ENCODE peak calls at places on chromosomes 4 and X, in ten cellular contexts. One of them, this sample, is unnamed.

GRCh38 chr4:86895692-86896488 is 3.7 kb upstream of the C4orf36 start:
- DNase-seq in bronchial epithelial cell: peak; percentile 73
- DNase-seq in EL: peak; percentile 66
- DNase-seq in psoas muscle: no peak
- DNase-seq in AG08396: peak; percentile 62
- DNase-seq in MV-4-11: peak; percentile 68
- DNase-seq in AG20443: peak; percentile 55
- DNase-seq in OCI-M1: peak; percentile 84
- DNase-seq in stimulated activated CD8-positive, alpha-beta memory T cell treated with anti-CD3 and anti-CD28 coated beads, Interleukin-15, amount 100 ng/mL, for 4 hours: no peak
- DNase-seq in EH: peak; percentile 78
- DNase-seq in this sample: peak; percentile 91

GRCh38 chr4:123740236-123740635 is 343.6 kb downstream of the SPRY1 start:
- DNase-seq in bronchial epithelial cell: no peak
- DNase-seq in EL: no peak
- DNase-seq in psoas muscle: no peak
- DNase-seq in AG08396: no peak
- DNase-seq in MV-4-11: no peak
- DNase-seq in AG20443: no peak
- DNase-seq in OCI-M1: no peak
- DNase-seq in stimulated activated CD8-positive, alpha-beta memory T cell treated with anti-CD3 and anti-CD28 coated beads, Interleukin-15, amount 100 ng/mL, for 4 hours: no peak
- DNase-seq in EH: no peak
- DNase-seq in this sample: no peak

GRCh38 chrX:30141966-30142365 is 73.4 kb upstream of the MAGEB2 start:
- DNase-seq in bronchial epithelial cell: peak; percentile 6
- DNase-seq in EL: peak; percentile 2
- DNase-seq in psoas muscle: no peak
- DNase-seq in AG08396: peak; percentile 43
- DNase-seq in MV-4-11: peak; percentile 9
- DNase-seq in AG20443: peak; percentile 16
- DNase-seq in OCI-M1: peak; percentile 71
- DNase-seq in stimulated activated CD8-positive, alpha-beta memory T cell treated with anti-CD3 and anti-CD28 coated beads, Interleukin-15, amount 100 ng/mL, for 4 hours: no peak
- DNase-seq in EH: peak; percentile 46
- DNase-seq in this sample: peak; percentile 68

GRCh38 chrX:47366051-47366722 is 4.2 kb upstream of the ZNF157 start:
- DNase-seq in bronchial epithelial cell: peak; percentile 50
- DNase-seq in EL: peak; percentile 67
- DNase-seq in psoas muscle: peak; percentile 57
- DNase-seq in AG08396: peak; percentile 55
- DNase-seq in MV-4-11: peak; percentile 61
- DNase-seq in AG20443: peak; percentile 74
- DNase-seq in OCI-M1: peak; percentile 80
- DNase-seq in stimulated activated CD8-positive, alpha-beta memory T cell treated with anti-CD3 and anti-CD28 coated beads, Interleukin-15, amount 100 ng/mL, for 4 hours: peak; percentile 49
- DNase-seq in EH: peak; percentile 67
- DNase-seq in this sample: peak; percentile 65

GRCh38 chrX:135931644-135932487 is 38.4 kb downstream of the SAGE1 start:
- DNase-seq in bronchial epithelial cell: peak; percentile 18
- DNase-seq in EL: peak; percentile 18
- DNase-seq in psoas muscle: peak; percentile 25
- DNase-seq in AG08396: no peak
- DNase-seq in MV-4-11: peak; percentile 3
- DNase-seq in AG20443: peak; percentile 38
- DNase-seq in OCI-M1: peak; percentile 64
- DNase-seq in stimulated activated CD8-positive, alpha-beta memory T cell treated with anti-CD3 and anti-CD28 coated beads, Interleukin-15, amount 100 ng/mL, for 4 hours: no peak
- DNase-seq in EH: peak; percentile 40
- DNase-seq in this sample: peak; percentile 66

GRCh38 chr4:48237996-48238645 is 31.5 kb downstream of the TEC start:
- DNase-seq in bronchial epithelial cell: peak; percentile 79
- DNase-seq in EL: peak; percentile 9
- DNase-seq in psoas muscle: no peak
- DNase-seq in AG08396: no peak
- DNase-seq in MV-4-11: no peak
- DNase-seq in AG20443: no peak
- DNase-seq in OCI-M1: peak; percentile 68
- DNase-seq in stimulated activated CD8-positive, alpha-beta memory T cell treated with anti-CD3 and anti-CD28 coated beads, Interleukin-15, amount 100 ng/mL, for 4 hours: no peak
- DNase-seq in EH: no peak
- DNase-seq in this sample: no peak

GRCh38 chr4:680565-680930 is 6.2 kb downstream of the MYL5 start:
- DNase-seq in bronchial epithelial cell: peak; percentile 13
- DNase-seq in EL: peak; percentile 38
- DNase-seq in psoas muscle: no peak
- DNase-seq in AG08396: no peak
- DNase-seq in MV-4-11: no peak
- DNase-seq in AG20443: no peak
- DNase-seq in OCI-M1: no peak
- DNase-seq in stimulated activated CD8-positive, alpha-beta memory T cell treated with anti-CD3 and anti-CD28 coated beads, Interleukin-15, amount 100 ng/mL, for 4 hours: no peak
- DNase-seq in EH: peak; percentile 50
- DNase-seq in this sample: no peak

GRCh38 chrX:68261060-68261672 is 172.1 kb downstream of the OPHN1 start:
- DNase-seq in bronchial epithelial cell: peak; percentile 4
- DNase-seq in EL: peak; percentile 28
- DNase-seq in psoas muscle: no peak
- DNase-seq in AG08396: no peak
- DNase-seq in MV-4-11: peak; percentile 49
- DNase-seq in AG20443: peak; percentile 7
- DNase-seq in OCI-M1: peak; percentile 63
- DNase-seq in stimulated activated CD8-positive, alpha-beta memory T cell treated with anti-CD3 and anti-CD28 coated beads, Interleukin-15, amount 100 ng/mL, for 4 hours: no peak
- DNase-seq in EH: peak; percentile 44
- DNase-seq in this sample: peak; percentile 8

GRCh38 chr4:40322853-40323252 is 12.3 kb upstream of the CHRNA9 start:
- DNase-seq in bronchial epithelial cell: no peak
- DNase-seq in EL: no peak
- DNase-seq in psoas muscle: no peak
- DNase-seq in AG08396: no peak
- DNase-seq in MV-4-11: no peak
- DNase-seq in AG20443: no peak
- DNase-seq in OCI-M1: no peak
- DNase-seq in stimulated activated CD8-positive, alpha-beta memory T cell treated with anti-CD3 and anti-CD28 coated beads, Interleukin-15, amount 100 ng/mL, for 4 hours: no peak
- DNase-seq in EH: peak; percentile 71
- DNase-seq in this sample: no peak

This sample was measured in adipocyte.